ENCODE peak calls at places on chromosomes 7 and 10, in nine cellular contexts. One of them, this sample, is unnamed.

GRCh38 chr7:3112499-3113134 is 69.0 kb upstream of the CARD11 start:
- DNase-seq in HCT116: no peak
- DNase-seq in prostate gland: no peak
- DNase-seq in GM12878: no peak
- DNase-seq in gastrocnemius medialis: no peak
- DNase-seq in spleen: no peak
- DNase-seq in transverse colon: no peak
- DNase-seq in body of pancreas: no peak
- DNase-seq in IMR-90: no peak
- DNase-seq in this sample: no peak

GRCh38 chr10:916716-917415 is 14.6 kb downstream of the LARP4B start:
- DNase-seq in body of pancreas: no peak
- DNase-seq in HCT116: no peak
- DNase-seq in IMR-90: no peak
- DNase-seq in prostate gland: no peak
- DNase-seq in spleen: no peak
- DNase-seq in GM12878: no peak
- DNase-seq in transverse colon: no peak
- DNase-seq in gastrocnemius medialis: no peak
- DNase-seq in this sample: no peak

GRCh38 chr7:40199076-40199802 is 64.4 kb downstream of the SUGCT start:
- DNase-seq in GM12878: no peak
- DNase-seq in spleen: no peak
- DNase-seq in gastrocnemius medialis: no peak
- DNase-seq in IMR-90: peak
- DNase-seq in HCT116: no peak
- DNase-seq in transverse colon: no peak
- DNase-seq in prostate gland: no peak
- DNase-seq in body of pancreas: no peak
- DNase-seq in this sample: no peak

GRCh38 chr10:99619090-99619800 is 994 bp downstream of the SLC25A28 start:
- DNase-seq in transverse colon: no peak
- DNase-seq in HCT116: no peak
- DNase-seq in spleen: no peak
- DNase-seq in body of pancreas: no peak
- DNase-seq in gastrocnemius medialis: no peak
- DNase-seq in GM12878: peak
- DNase-seq in prostate gland: no peak
- DNase-seq in IMR-90: peak
- DNase-seq in this sample: no peak

GRCh38 chr10:73865459-73866442 is 8.6 kb downstream of the CAMK2G start:
- DNase-seq in HCT116: no peak
- DNase-seq in prostate gland: no peak
- DNase-seq in IMR-90: no peak
- DNase-seq in transverse colon: peak
- DNase-seq in body of pancreas: no peak
- DNase-seq in gastrocnemius medialis: no peak
- DNase-seq in spleen: peak
- DNase-seq in GM12878: no peak
- DNase-seq in this sample: no peak

GRCh38 chr7:128041203-128041602 is 10.0 kb upstream of the LRRC4 start:
- DNase-seq in gastrocnemius medialis: no peak
- DNase-seq in HCT116: no peak
- DNase-seq in IMR-90: peak
- DNase-seq in spleen: no peak
- DNase-seq in transverse colon: no peak
- DNase-seq in prostate gland: no peak
- DNase-seq in GM12878: no peak
- DNase-seq in body of pancreas: peak
- DNase-seq in this sample: no peak

GRCh38 chr10:30697806-30698205 is 68.3 kb upstream of the LYZL2 start:
- DNase-seq in prostate gland: no peak
- DNase-seq in spleen: no peak
- DNase-seq in gastrocnemius medialis: no peak
- DNase-seq in GM12878: no peak
- DNase-seq in HCT116: no peak
- DNase-seq in IMR-90: no peak
- DNase-seq in transverse colon: no peak
- DNase-seq in body of pancreas: no peak
- DNase-seq in this sample: no peak

GRCh38 chr10:21953585-21954057 is 49.9 kb downstream of the DNAJC1 start:
- DNase-seq in spleen: no peak
- DNase-seq in gastrocnemius medialis: no peak
- DNase-seq in transverse colon: no peak
- DNase-seq in IMR-90: peak
- DNase-seq in prostate gland: no peak
- DNase-seq in GM12878: no peak
- DNase-seq in body of pancreas: no peak
- DNase-seq in HCT116: peak
- DNase-seq in this sample: peak

GRCh38 chr7:17696422-17696821 is 243.9 kb downstream of the SNX13 start:
- DNase-seq in transverse colon: peak
- DNase-seq in gastrocnemius medialis: peak
- DNase-seq in HCT116: no peak
- DNase-seq in prostate gland: peak
- DNase-seq in spleen: no peak
- DNase-seq in IMR-90: peak
- DNase-seq in GM12878: no peak
- DNase-seq in body of pancreas: no peak
- DNase-seq in this sample: no peak

GRCh38 chr7:131950758-131951157 is 394.3 kb upstream of the PODXL start:
- DNase-seq in prostate gland: no peak
- DNase-seq in HCT116: no peak
- DNase-seq in spleen: no peak
- DNase-seq in GM12878: no peak
- DNase-seq in body of pancreas: no peak
- DNase-seq in gastrocnemius medialis: no peak
- DNase-seq in IMR-90: no peak
- DNase-seq in transverse colon: no peak
- DNase-seq in this sample: no peak

GRCh38 chr7:66095010-66095409 is 19.4 kb downstream of the ASL start:
- DNase-seq in spleen: no peak
- DNase-seq in HCT116: no peak
- DNase-seq in IMR-90: no peak
- DNase-seq in GM12878: no peak
- DNase-seq in gastrocnemius medialis: no peak
- DNase-seq in prostate gland: no peak
- DNase-seq in body of pancreas: no peak
- DNase-seq in transverse colon: no peak
- DNase-seq in this sample: no peak

GRCh38 chr7:66105263-66105748 is 9.3 kb upstream of the CRCP start:
- DNase-seq in prostate gland: no peak
- DNase-seq in body of pancreas: no peak
- DNase-seq in IMR-90: no peak
- DNase-seq in gastrocnemius medialis: no peak
- DNase-seq in transverse colon: no peak
- DNase-seq in spleen: no peak
- DNase-seq in HCT116: no peak
- DNase-seq in GM12878: no peak
- DNase-seq in this sample: no peak

GRCh38 chr7:66100408-66101050 is 14.1 kb upstream of the CRCP start:
- DNase-seq in GM12878: no peak
- DNase-seq in IMR-90: no peak
- DNase-seq in body of pancreas: no peak
- DNase-seq in prostate gland: no peak
- DNase-seq in gastrocnemius medialis: no peak
- DNase-seq in HCT116: no peak
- DNase-seq in transverse colon: no peak
- DNase-seq in spleen: no peak
- DNase-seq in this sample: no peak

GRCh38 chr7:66099232-66099550 is 15.5 kb upstream of the CRCP start:
- DNase-seq in transverse colon: peak
- DNase-seq in prostate gland: no peak
- DNase-seq in GM12878: no peak
- DNase-seq in IMR-90: no peak
- DNase-seq in gastrocnemius medialis: no peak
- DNase-seq in HCT116: no peak
- DNase-seq in spleen: no peak
- DNase-seq in body of pancreas: no peak
- DNase-seq in this sample: no peak

GRCh38 chr7:66099551-66100407 is 14.9 kb upstream of the CRCP start:
- DNase-seq in gastrocnemius medialis: peak
- DNase-seq in prostate gland: peak
- DNase-seq in GM12878: no peak
- DNase-seq in body of pancreas: peak
- DNase-seq in spleen: peak
- DNase-seq in transverse colon: peak
- DNase-seq in IMR-90: peak
- DNase-seq in HCT116: peak
- DNase-seq in this sample: no peak
- TF ChIP-seq POLR2A in gastrocnemius medialis: no peak
- TF ChIP-seq POLR2A in prostate gland: peak
- TF ChIP-seq POLR2A in GM12878: peak
- TF ChIP-seq POLR2A in body of pancreas: peak
- TF ChIP-seq POLR2A in spleen: no peak
- TF ChIP-seq POLR2A in transverse colon: peak
- TF ChIP-seq POLR2A in IMR-90: no peak
- TF ChIP-seq POLR2A in HCT116: peak
- TF ChIP-seq POLR2A in this sample: peak

DNA sequence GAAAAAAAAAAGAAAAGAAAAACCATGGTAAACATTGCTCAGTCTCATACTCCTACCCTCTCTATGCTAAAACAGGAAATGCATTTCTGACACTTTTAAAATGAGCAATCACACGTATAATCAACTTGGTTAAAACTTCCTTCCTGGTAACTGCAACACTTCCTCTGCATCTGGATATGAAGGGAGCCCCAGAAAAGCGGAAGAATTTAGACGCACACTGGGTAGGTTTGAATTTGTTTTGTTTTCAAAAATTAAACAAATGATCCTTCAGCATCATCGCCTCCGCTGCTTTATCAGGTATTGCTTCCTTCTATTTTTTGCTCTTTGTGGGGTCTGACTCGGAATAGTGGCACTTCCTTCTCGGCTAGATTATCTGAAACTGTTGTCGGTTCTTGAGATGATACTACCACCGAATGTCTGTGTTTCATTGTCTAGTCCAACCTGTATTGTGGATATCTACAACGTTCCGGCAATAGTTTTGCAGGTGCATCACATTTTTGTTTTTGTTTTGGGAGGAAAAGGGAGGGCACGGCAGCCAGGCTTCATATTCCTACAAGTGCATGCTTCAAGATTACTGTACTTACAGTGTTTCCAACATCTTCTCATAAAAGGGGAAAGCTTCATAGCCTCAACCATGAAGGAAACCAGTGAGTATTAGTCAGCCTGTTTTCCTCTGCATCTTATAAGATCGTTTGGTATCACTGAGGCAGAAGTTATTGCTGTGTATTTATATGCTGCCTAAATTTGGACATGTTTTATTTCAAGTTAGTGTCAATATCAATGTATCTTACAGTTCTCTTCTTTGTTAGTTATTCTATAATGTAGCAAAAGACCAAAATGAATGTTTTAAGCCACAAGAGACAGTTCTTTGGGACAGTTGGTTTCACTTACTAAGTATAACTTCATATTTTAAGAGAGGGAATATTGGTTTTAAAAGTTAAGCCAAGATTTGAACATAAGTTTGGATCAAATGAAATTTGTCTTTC is at the start of gene PIK3CG:
- DNase-seq in spleen: no peak
- DNase-seq in gastrocnemius medialis: no peak
- DNase-seq in prostate gland: no peak
- DNase-seq in body of pancreas: no peak
- DNase-seq in HCT116: no peak
- DNase-seq in GM12878: peak
- DNase-seq in IMR-90: no peak
- DNase-seq in transverse colon: no peak
- DNase-seq in this sample: no peak
- TF ChIP-seq POLR2A in spleen: peak
- TF ChIP-seq POLR2A in gastrocnemius medialis: no peak
- TF ChIP-seq POLR2A in prostate gland: no peak
- TF ChIP-seq POLR2A in body of pancreas: peak
- TF ChIP-seq POLR2A in HCT116: no peak
- TF ChIP-seq POLR2A in GM12878: no peak
- TF ChIP-seq POLR2A in IMR-90: no peak
- TF ChIP-seq POLR2A in transverse colon: peak
- TF ChIP-seq POLR2A in this sample: no peak

DNA sequence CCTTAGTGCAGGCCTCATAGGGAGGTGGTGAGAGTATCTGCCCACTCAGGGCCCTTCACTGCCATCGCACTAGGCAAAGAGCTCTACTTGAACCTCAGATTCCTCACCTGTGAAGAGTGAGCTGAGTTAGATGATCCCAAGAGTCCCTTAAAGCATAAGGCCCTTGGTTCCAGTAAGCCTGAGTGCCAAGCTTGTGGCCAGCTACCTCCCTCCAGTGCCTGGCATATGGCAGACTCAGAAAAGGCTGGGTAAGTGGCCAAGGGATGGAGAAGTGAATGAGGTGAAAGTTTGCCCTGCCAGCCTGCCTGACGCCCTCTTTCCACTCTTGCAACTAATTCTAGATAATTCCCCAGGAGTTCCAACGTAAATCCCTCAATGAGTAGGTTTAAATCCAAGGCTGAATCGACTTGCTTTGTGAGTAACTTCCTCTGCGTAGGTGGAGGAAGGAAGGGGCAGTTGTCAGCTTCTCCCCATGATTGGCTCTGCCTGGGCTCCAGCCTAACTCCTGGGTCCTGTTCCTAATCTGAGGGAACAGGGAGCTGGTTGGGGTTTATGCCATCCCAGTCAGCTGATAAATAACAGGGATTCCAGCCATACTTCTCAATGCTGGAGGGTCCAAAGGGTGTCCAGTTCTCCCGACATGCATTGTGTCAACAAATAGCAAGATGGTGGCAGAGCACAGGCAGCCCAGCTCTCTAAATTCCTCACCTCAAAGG is 14.2 kb downstream of the DUSP5 start:
- DNase-seq in prostate gland: no peak
- DNase-seq in body of pancreas: no peak
- DNase-seq in gastrocnemius medialis: no peak
- DNase-seq in transverse colon: no peak
- DNase-seq in spleen: no peak
- DNase-seq in IMR-90: no peak
- DNase-seq in GM12878: no peak
- DNase-seq in HCT116: no peak
- DNase-seq in this sample: no peak
- TF ChIP-seq POLR2A in prostate gland: no peak
- TF ChIP-seq POLR2A in body of pancreas: no peak
- TF ChIP-seq POLR2A in gastrocnemius medialis: no peak
- TF ChIP-seq POLR2A in transverse colon: no peak
- TF ChIP-seq POLR2A in spleen: no peak
- TF ChIP-seq POLR2A in IMR-90: no peak
- TF ChIP-seq POLR2A in GM12878: peak
- TF ChIP-seq POLR2A in HCT116: no peak
- TF ChIP-seq POLR2A in this sample: no peak

DNA sequence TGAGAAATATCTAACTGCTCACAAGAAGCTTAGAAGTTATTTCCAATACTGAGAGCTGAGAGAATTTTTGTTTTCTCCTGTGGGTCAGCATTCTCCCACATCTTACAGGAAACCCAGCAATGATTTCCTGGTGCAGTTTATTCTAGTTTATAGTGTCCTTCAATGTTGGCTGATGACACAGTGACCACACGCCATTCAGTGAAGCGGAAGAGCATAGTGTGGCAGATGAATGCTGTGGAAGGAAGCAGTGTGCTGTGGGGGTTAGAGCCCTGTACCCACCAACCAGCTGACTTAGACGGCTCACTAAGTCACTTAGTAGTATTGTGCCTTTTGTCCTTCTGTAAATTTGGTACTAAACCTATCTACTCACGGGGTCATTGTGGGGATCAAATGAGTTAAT is 1.4 kb upstream of the TMEM26 start:
- DNase-seq in prostate gland: no peak
- DNase-seq in spleen: no peak
- DNase-seq in gastrocnemius medialis: no peak
- DNase-seq in HCT116: no peak
- DNase-seq in transverse colon: no peak
- DNase-seq in body of pancreas: no peak
- DNase-seq in GM12878: no peak
- DNase-seq in IMR-90: no peak
- DNase-seq in this sample: no peak
- TF ChIP-seq POLR2A in prostate gland: no peak
- TF ChIP-seq POLR2A in spleen: no peak
- TF ChIP-seq POLR2A in gastrocnemius medialis: no peak
- TF ChIP-seq POLR2A in HCT116: no peak
- TF ChIP-seq POLR2A in transverse colon: no peak
- TF ChIP-seq POLR2A in body of pancreas: no peak
- TF ChIP-seq POLR2A in GM12878: no peak
- TF ChIP-seq POLR2A in IMR-90: no peak
- TF ChIP-seq POLR2A in this sample: no peak